ENCODE peak calls at places on chromosomes 13 and 19, in seven cellular contexts. One of them, this sample, is unnamed.

GRCh38 chr19:28727133-28727834 is 485.7 kb downstream of the UQCRFS1 start:
- DNase-seq in GM12878: no peak
- DNase-seq in T47D: no peak
- DNase-seq in SK-N-SH: peak; percentile 65
- DNase-seq in HepG2: no peak
- DNase-seq in HCT116: no peak
- DNase-seq in K562: peak; percentile 93
- DNase-seq in this sample: peak; percentile 88

GRCh38 chr13:49218493-49219051 is 1.6 kb upstream of the MLNR start:
- DNase-seq in HCT116: no peak
- DNase-seq in K562: no peak
- DNase-seq in T47D: no peak
- DNase-seq in GM12878: no peak
- DNase-seq in SK-N-SH: no peak
- DNase-seq in HepG2: no peak
- DNase-seq in this sample: no peak

GRCh38 chr13:48232420-48233096 is 448 bp upstream of the ITM2B start:
- DNase-seq in HepG2: peak; percentile 57
- DNase-seq in GM12878: no peak
- DNase-seq in T47D: peak; percentile 16
- DNase-seq in HCT116: no peak
- DNase-seq in K562: peak; percentile 8
- DNase-seq in SK-N-SH: no peak
- DNase-seq in this sample: peak; percentile 71

GRCh38 chr19:53870485-53870844 is 2.8 kb downstream of the MYADM start:
- DNase-seq in GM12878: no peak
- DNase-seq in SK-N-SH: no peak
- DNase-seq in T47D: peak; percentile 65
- DNase-seq in HepG2: no peak
- DNase-seq in HCT116: no peak
- DNase-seq in K562: no peak
- DNase-seq in this sample: no peak

GRCh38 chr19:51158474-51159129 is 16.5 kb downstream of the SIGLEC7 start:
- DNase-seq in GM12878: no peak
- DNase-seq in HepG2: peak; percentile 42
- DNase-seq in K562: peak; percentile 79
- DNase-seq in HCT116: peak; percentile 36
- DNase-seq in T47D: peak; percentile 61
- DNase-seq in SK-N-SH: peak; percentile 47
- DNase-seq in this sample: peak; percentile 56

GRCh38 chr19:38654478-38655079 is 7.1 kb downstream of the ACTN4 start:
- DNase-seq in K562: no peak
- DNase-seq in HCT116: no peak
- DNase-seq in T47D: no peak
- DNase-seq in HepG2: no peak
- DNase-seq in SK-N-SH: no peak
- DNase-seq in GM12878: no peak
- DNase-seq in this sample: no peak

GRCh38 chr13:98994896-98995295 is 17.0 kb upstream of the DOCK9 start:
- DNase-seq in SK-N-SH: no peak
- DNase-seq in T47D: no peak
- DNase-seq in K562: no peak
- DNase-seq in HepG2: no peak
- DNase-seq in HCT116: no peak
- DNase-seq in GM12878: no peak
- DNase-seq in this sample: no peak

GRCh38 chr13:80196756-80197155 is 144.2 kb downstream of the SPRY2 start:
- DNase-seq in K562: no peak
- DNase-seq in SK-N-SH: no peak
- DNase-seq in T47D: no peak
- DNase-seq in HepG2: no peak
- DNase-seq in GM12878: no peak
- DNase-seq in HCT116: no peak
- DNase-seq in this sample: no peak

GRCh38 chr19:10503002-10503789 is at the start of gene KEAP1:
- DNase-seq in HCT116: no peak
- DNase-seq in SK-N-SH: peak; percentile 84
- DNase-seq in K562: peak; percentile 85
- DNase-seq in T47D: peak; percentile 26
- DNase-seq in GM12878: no peak
- DNase-seq in HepG2: peak; percentile 18
- DNase-seq in this sample: no peak

GRCh38 chr13:61258185-61258584 is 157.5 kb downstream of the PCDH20 start:
- DNase-seq in T47D: no peak
- DNase-seq in GM12878: no peak
- DNase-seq in K562: no peak
- DNase-seq in HepG2: no peak
- DNase-seq in SK-N-SH: no peak
- DNase-seq in HCT116: no peak
- DNase-seq in this sample: no peak

GRCh38 chr13:34128661-34129060 is 310.7 kb downstream of the RFC3 start:
- DNase-seq in K562: no peak
- DNase-seq in GM12878: no peak
- DNase-seq in HepG2: no peak
- DNase-seq in HCT116: no peak
- DNase-seq in SK-N-SH: no peak
- DNase-seq in T47D: peak; percentile 20
- DNase-seq in this sample: no peak

DNA sequence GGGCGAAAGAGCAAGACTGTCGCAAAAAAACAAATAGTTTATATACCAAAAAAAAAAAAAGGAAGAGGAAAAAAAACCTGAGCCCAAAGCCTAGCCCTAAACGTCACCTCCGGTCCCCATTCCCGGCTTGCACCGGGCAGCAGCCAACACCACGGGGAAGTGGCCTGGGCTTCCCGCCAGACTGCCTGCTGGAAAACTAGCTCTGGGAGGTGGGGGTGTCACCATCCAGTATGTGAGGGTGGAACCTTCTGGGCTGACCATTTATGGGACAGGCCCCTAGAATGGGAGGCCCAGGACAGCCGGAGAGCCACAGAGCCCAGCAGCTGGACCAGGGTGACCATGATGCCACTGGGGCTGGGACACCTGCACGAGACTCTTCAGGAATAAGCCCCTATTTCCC is 37.3 kb downstream of the IL12RB1 start:
- DNase-seq in K562: no peak
- DNase-seq in T47D: no peak
- DNase-seq in HCT116: no peak
- DNase-seq in HepG2: no peak
- DNase-seq in SK-N-SH: no peak
- DNase-seq in GM12878: no peak
- DNase-seq in this sample: no peak
- TF ChIP-seq JUND in K562: no peak
- TF ChIP-seq JUND in T47D: no peak
- TF ChIP-seq JUND in HCT116: no peak
- TF ChIP-seq JUND in HepG2: no peak
- TF ChIP-seq JUND in SK-N-SH: no peak
- TF ChIP-seq JUND in GM12878: no peak
- TF ChIP-seq JUND in this sample: no peak

GRCh38 chr19:3691372-3691716 is 8.9 kb downstream of the PIP5K1C start:
- DNase-seq in GM12878: no peak
- DNase-seq in T47D: no peak
- DNase-seq in HCT116: no peak
- DNase-seq in HepG2: no peak
- DNase-seq in SK-N-SH: peak; percentile 20
- DNase-seq in K562: no peak
- DNase-seq in this sample: no peak

GRCh38 chr19:3684817-3685410 is 15.4 kb downstream of the PIP5K1C start:
- DNase-seq in HCT116: no peak
- DNase-seq in SK-N-SH: no peak
- DNase-seq in T47D: no peak
- DNase-seq in K562: no peak
- DNase-seq in GM12878: no peak
- DNase-seq in HepG2: no peak
- DNase-seq in this sample: no peak

GRCh38 chr19:3690551-3691371 is 9.5 kb downstream of the PIP5K1C start:
- DNase-seq in SK-N-SH: no peak
- DNase-seq in GM12878: no peak
- DNase-seq in HepG2: no peak
- DNase-seq in HCT116: no peak
- DNase-seq in T47D: no peak
- DNase-seq in K562: no peak
- DNase-seq in this sample: no peak

GRCh38 chr19:3687393-3687773 is 12.9 kb downstream of the PIP5K1C start:
- DNase-seq in GM12878: no peak
- DNase-seq in HepG2: no peak
- DNase-seq in SK-N-SH: no peak
- DNase-seq in T47D: no peak
- DNase-seq in K562: no peak
- DNase-seq in HCT116: no peak
- DNase-seq in this sample: no peak

DNA sequence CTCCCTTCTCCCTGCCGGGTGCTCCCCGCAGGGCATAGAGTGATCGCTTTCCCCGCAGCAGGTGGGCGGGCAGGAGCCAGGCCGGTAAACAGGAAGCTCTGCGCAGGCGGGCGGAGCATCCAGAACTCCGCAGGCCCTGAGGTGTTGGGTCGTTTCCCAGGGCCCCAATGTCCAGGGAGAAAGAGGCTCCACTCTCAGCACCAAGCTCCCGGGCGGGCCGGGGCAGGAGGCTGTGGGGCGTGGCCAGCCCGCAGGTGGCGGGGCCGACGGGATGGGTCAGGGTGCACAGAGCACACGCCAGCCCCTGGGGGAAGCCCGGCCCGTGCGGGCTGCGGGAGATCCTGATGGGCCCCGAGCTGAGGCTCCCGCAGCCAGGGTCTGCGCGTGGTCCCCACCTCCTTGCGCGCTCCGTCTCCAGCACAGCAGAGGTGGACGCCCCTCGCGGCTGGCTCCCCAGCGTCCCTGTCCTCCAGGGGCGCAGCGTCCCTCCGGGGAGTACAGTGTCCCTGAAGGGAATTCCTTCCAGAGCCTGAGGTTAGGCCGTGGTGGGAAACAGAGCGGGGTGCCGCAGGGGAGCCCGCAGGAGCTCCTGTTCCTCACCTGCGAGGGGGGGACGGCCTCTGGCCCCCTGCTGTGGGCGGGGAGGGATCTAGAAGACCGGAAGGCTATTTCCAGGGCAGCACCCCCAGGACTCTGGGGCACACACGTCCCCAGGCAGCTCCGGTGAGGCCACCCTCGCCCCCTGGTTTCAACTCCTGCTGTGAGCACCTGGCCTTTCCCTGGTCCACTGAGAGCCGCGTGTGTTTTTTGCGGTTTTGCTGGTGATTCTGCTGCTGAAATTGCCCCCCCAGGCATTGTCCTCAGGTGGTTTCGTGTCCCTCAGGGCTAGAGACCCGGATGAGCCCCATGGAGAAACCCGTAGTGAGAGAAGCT is 12.2 kb downstream of the PIP5K1C start:
- DNase-seq in T47D: no peak
- DNase-seq in HepG2: peak; percentile 41
- DNase-seq in GM12878: no peak
- DNase-seq in K562: no peak
- DNase-seq in HCT116: no peak
- DNase-seq in SK-N-SH: no peak
- DNase-seq in this sample: no peak
- TF ChIP-seq JUND in T47D: no peak
- TF ChIP-seq JUND in HepG2: no peak
- TF ChIP-seq JUND in GM12878: no peak
- TF ChIP-seq JUND in K562: no peak
- TF ChIP-seq JUND in HCT116: no peak
- TF ChIP-seq JUND in SK-N-SH: no peak
- TF ChIP-seq JUND in this sample: no peak

GRCh38 chr19:2615782-2616181 is 86.7 kb downstream of the GNG7 start:
- DNase-seq in HepG2: no peak
- DNase-seq in SK-N-SH: no peak
- DNase-seq in HCT116: no peak
- DNase-seq in GM12878: no peak
- DNase-seq in K562: no peak
- DNase-seq in T47D: no peak
- DNase-seq in this sample: no peak

GRCh38 chr19:2619076-2619475 is 83.4 kb downstream of the GNG7 start:
- DNase-seq in HepG2: no peak
- DNase-seq in SK-N-SH: no peak
- DNase-seq in T47D: no peak
- DNase-seq in GM12878: no peak
- DNase-seq in K562: no peak
- DNase-seq in HCT116: no peak
- DNase-seq in this sample: no peak

GRCh38 chr19:2616741-2617392 is 85.6 kb downstream of the GNG7 start:
- DNase-seq in K562: no peak
- DNase-seq in SK-N-SH: no peak
- DNase-seq in HCT116: no peak
- DNase-seq in T47D: no peak
- DNase-seq in GM12878: no peak
- DNase-seq in HepG2: peak; percentile 35
- DNase-seq in this sample: no peak

GRCh38 chr19:2617393-2618165 is 84.9 kb downstream of the GNG7 start:
- DNase-seq in GM12878: no peak
- DNase-seq in K562: no peak
- DNase-seq in HepG2: no peak
- DNase-seq in SK-N-SH: no peak
- DNase-seq in T47D: no peak
- DNase-seq in HCT116: no peak
- DNase-seq in this sample: no peak

DNA sequence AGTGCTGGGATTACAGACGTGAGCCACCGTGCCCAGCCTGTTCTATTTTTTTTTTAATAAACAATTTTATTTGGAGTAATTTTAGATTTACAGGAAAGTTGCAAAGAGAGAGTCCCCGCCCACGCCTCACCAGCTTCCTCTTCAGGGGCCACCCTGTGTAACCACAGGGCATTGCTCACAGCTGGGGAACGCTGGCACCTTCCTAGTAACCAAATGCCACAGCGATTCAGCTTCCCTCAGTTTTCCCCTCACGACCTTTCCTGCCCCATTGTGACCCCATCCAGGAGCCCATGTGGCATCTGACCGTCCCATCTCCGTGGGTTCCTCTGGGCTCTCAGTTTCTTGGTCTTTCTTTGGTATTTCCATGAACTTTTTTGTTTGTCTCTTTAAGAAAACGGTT is 83.9 kb downstream of the GNG7 start:
- DNase-seq in GM12878: no peak
- DNase-seq in HepG2: no peak
- DNase-seq in T47D: no peak
- DNase-seq in K562: no peak
- DNase-seq in HCT116: peak; percentile 62
- DNase-seq in SK-N-SH: no peak
- DNase-seq in this sample: no peak
- TF ChIP-seq JUND in GM12878: no peak
- TF ChIP-seq JUND in HepG2: no peak
- TF ChIP-seq JUND in T47D: no peak
- TF ChIP-seq JUND in K562: no peak
- TF ChIP-seq JUND in HCT116: no peak
- TF ChIP-seq JUND in SK-N-SH: no peak
- TF ChIP-seq JUND in this sample: no peak

GRCh38 chr13:100254002-100254401 is 165.1 kb downstream of the PCCA start:
- DNase-seq in K562: no peak
- DNase-seq in HCT116: no peak
- DNase-seq in GM12878: no peak
- DNase-seq in SK-N-SH: no peak
- DNase-seq in HepG2: no peak
- DNase-seq in T47D: no peak
- DNase-seq in this sample: no peak
- TF ChIP-seq JUND in K562: no peak
- TF ChIP-seq JUND in HCT116: no peak
- TF ChIP-seq JUND in GM12878: no peak
- TF ChIP-seq JUND in SK-N-SH: no peak
- TF ChIP-seq JUND in HepG2: no peak
- TF ChIP-seq JUND in T47D: no peak
- TF ChIP-seq JUND in this sample: no peak